ENCODE peak calls at places on chromosomes 4 and X, in four cellular contexts. K is HepG2, A is WTC11, R is K562. D is an unnamed sample.

GRCh38 chr4:29900336-29900735 is 819.8 kb upstream of the PCDH7 start:
- DNase-seq in K (no peak), R (no peak), A (no peak), D (no peak)

GRCh38 chr4:94595880-94596483 is 144.2 kb downstream of the PDLIM5 start:
- DNase-seq in A (no peak), R (peak), K (peak), D (peak)

GRCh38 chrX:2282490-2283090 is 218.2 kb downstream of the DHRSX start:
- DNase-seq in K (no peak), A (no peak), R (no peak), D (no peak)

GRCh38 chr4:150501019-150501727 is 80.8 kb upstream of the MAB21L2 start:
- DNase-seq in R (no peak), A (no peak), K (no peak), D (no peak)

GRCh38 chr4:77001907-77002306 is 52.4 kb downstream of the SEPTIN11 start:
- DNase-seq in R (no peak), A (no peak), K (no peak), D (no peak)

GRCh38 chr4:69524708-69525107 is 29.0 kb upstream of the UGT2B4 start:
- DNase-seq in R (no peak), K (no peak), A (no peak), D (no peak)

GRCh38 chrX:28628101-28628500 is 40.9 kb downstream of the IL1RAPL1 start:
- DNase-seq in A (no peak), K (peak), R (no peak), D (no peak)

GRCh38 chrX:103883533-103883932 is 51.5 kb upstream of the RAB9B start:
- DNase-seq in A (no peak), K (no peak), R (no peak), D (no peak)

GRCh38 chr4:148204171-148204570 is 238.0 kb downstream of the NR3C2 start:
- DNase-seq in A (no peak), K (no peak), R (no peak), D (no peak)

DNA sequence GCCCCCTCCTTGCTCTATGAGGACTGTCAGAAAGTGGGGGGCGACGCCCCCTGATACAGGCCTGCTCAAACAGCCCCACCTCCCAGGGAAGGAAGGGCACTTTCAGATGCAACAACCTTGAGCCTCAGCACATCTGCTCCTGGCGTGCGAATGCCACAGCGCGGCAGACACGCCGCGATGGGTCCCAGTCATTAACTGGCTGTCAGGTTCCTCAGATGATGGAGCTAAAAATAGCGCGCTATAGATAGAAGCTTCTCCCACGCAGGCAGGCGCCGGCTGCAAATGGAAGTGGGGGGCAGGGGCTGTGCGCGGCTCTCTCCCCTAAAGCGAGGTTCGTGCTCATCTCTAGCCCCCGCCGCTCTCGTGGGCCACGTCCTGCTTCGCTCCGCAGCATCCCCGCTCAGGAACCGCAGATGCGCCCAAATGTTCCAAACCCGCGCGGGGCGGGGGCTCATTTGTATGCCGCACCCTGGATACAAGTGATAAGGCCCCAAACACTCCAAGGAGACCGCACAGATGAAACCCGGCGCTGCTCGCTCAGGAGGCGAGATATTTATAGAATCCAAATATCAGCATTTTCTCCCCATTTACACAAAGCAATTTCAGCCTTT is 57.7 kb upstream of the LGI2 start:
- DNase-seq in K (no peak), A (no peak), R (peak), D (peak)
- TF ChIP-seq ELF4 in K (no peak), A (no peak), R (no peak), D (no peak)

DNA sequence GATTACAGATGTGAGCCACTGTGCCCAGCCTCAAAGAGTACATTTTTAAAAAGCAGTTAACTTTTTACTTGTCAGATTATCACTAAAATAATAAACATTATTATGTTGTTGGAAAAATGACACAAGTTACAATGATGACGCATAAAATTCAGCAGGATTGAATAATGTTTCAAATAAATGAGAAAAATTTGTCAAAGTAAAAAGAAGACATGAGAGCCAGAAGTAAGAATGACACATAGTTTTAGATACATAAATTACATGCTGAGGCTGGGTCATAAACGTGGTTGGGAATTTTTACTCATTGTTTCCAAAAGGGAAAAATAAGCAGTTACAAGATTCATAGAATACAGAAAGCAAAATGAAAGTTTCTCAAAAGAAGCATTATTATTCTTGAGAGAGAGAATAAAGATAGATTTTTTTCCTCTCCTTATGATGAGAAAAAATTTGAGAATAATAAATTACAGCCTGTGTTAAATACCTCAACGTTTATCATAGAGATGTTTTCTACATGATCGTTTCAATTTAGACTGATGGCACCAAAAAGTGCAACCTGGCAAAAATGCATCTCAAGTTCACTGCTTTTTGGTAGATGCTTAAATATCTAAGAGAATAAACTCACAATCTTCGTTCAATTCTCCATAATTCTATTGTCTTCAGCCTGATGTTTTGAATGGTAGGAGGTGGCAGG is 40.4 kb downstream of the GUCY1B1 start:
- DNase-seq in R (no peak), A (no peak), K (no peak), D (no peak)
- TF ChIP-seq ELF4 in R (no peak), A (no peak), K (no peak), D (no peak)

GRCh38 chr4:81257841-81258240 is 42.8 kb upstream of the PRKG2 start:
- DNase-seq in K (no peak), A (no peak), R (no peak), D (no peak)

GRCh38 chr4:81257021-81257420 is 42.0 kb upstream of the PRKG2 start:
- DNase-seq in K (no peak), R (no peak), A (no peak), D (no peak)

GRCh38 chr4:81256059-81256635 is 41.1 kb upstream of the PRKG2 start:
- DNase-seq in R (no peak), K (no peak), A (no peak), D (no peak)

GRCh38 chr4:81259151-81259550 is 44.1 kb upstream of the PRKG2 start:
- DNase-seq in R (no peak), K (no peak), A (no peak), D (no peak)

GRCh38 chr4:81260443-81261102 is 45.6 kb upstream of the PRKG2 start:
- DNase-seq in A (peak), K (no peak), R (peak), D (peak)
- TF ChIP-seq ELF4 in A (no peak), K (no peak), R (no peak), D (no peak)

DNA sequence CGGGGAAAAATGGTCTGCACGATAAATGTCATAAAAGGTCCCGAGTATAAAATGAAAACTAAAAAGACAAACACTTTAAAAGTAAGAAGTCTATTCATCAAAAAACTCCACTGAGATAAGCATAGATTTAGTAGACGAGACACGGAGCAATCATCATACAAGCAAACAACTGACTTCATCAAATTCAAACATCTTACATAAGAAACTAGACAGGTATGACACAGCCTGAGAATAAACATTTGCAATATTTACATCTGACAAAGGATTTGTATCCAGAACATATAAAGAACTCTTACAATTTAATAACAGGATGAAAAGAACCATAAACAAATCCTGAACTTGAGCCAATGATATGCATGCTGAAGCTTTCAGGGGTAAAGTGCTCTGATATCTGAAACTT is 12.2 kb downstream of the MPP1 start:
- DNase-seq in K (peak), A (no peak), R (no peak), D (no peak)
- TF ChIP-seq ELF4 in K (no peak), A (no peak), R (no peak), D (no peak)